ENCODE peak calls at places on chromosomes 7 and 10, in four cellular contexts. B is NCI-H524 treated with DMSO at 0.1 percent for 48 hours; C is lung; P is effector CD4-positive, alpha-beta T cell. X is an unnamed sample.

GRCh38 chr10:99529483-99530107 is 3.1 kb upstream of the NKX2-3 start:
- DNase-seq in C (no peak), P (no peak), B (no peak), X (no peak)

GRCh38 chr10:30002438-30003266 is 56.7 kb downstream of the JCAD start:
- DNase-seq in C (peak; percentile 79), B (no peak), P (peak; percentile 35), X (peak; percentile 86)

GRCh38 chr10:109633846-109634245 is 289.5 kb downstream of the XPNPEP1 start:
- DNase-seq in B (no peak), C (no peak), P (no peak), X (no peak)

GRCh38 chr7:8719102-8719501 is 285.7 kb downstream of the NXPH1 start:
- DNase-seq in C (no peak), P (no peak), B (no peak), X (no peak)

GRCh38 chr7:22202141-22202540 is 154.8 kb downstream of the RAPGEF5 start:
- DNase-seq in P (no peak), B (no peak), C (no peak), X (no peak)

GRCh38 chr10:90920986-90921643 is at the start of gene ANKRD1:
- DNase-seq in P (no peak), B (no peak), C (no peak), X (peak; percentile 77)

GRCh38 chr7:22357311-22358175 is 589 bp upstream of the RAPGEF5 start:
- DNase-seq in C (no peak), P (no peak), B (no peak), X (peak; percentile 2)

GRCh38 chr10:99235872-99236626 is 397 bp upstream of the HPSE2 start:
- DNase-seq in P (no peak), B (no peak), C (no peak), X (peak; percentile 4)

GRCh38 chr10:72540193-72540807 is 85.6 kb downstream of the MICU1 start:
- DNase-seq in P (no peak), C (no peak), B (no peak), X (no peak)

GRCh38 chr7:87853237-87853864 is 22.8 kb downstream of the SLC25A40 start:
- DNase-seq in B (no peak), P (no peak), C (no peak), X (peak; percentile 72)

GRCh38 chr7:127974611-127975010 is 56.6 kb downstream of the LRRC4 start:
- DNase-seq in P (no peak), C (no peak), B (no peak), X (no peak)

GRCh38 chr10:102114861-102115618 is 5.1 kb downstream of the LDB1 start:
- DNase-seq in P (peak; percentile 81), C (peak; percentile 91), B (no peak), X (peak; percentile 81)

GRCh38 chr7:79298145-79298760 is 155.2 kb downstream of the MAGI2 start:
- DNase-seq in C (no peak), B (no peak), P (no peak), X (peak; percentile 84)

GRCh38 chr10:77629775-77630565 is 7.6 kb downstream of the KCNMA1 start:
- DNase-seq in C (no peak), P (no peak), B (no peak), X (peak; percentile 43)

GRCh38 chr10:29834990-29835569 is 200.3 kb upstream of the SVIL start:
- DNase-seq in P (no peak), C (no peak), B (no peak), X (no peak)

GRCh38 chr7:75879771-75880184 is 944 bp downstream of the RHBDD2 start:
- DNase-seq in B (no peak), C (no peak), P (peak; percentile 53), X (peak; percentile 53)

GRCh38 chr10:98361131-98361633 is 53.8 kb downstream of the PYROXD2 start:
- DNase-seq in C (peak; percentile 76), P (no peak), B (no peak), X (peak; percentile 99)